ENCODE peak calls at places on chromosomes 1 and 21, in eight cellular contexts. M is AG20443, Q is T-helper 1 cell, K is amniotic stem cell, G is GM13977, J is stomach, L is HL-60, S is NCI-H774. C is an unnamed sample.

GRCh38 chr1:238606896-238607295 is 716.2 kb upstream of the ZP4 start:
- DNase-seq in K (peak), M (no peak), L (peak), J (no peak), S (no peak), Q (no peak), G (no peak), C (no peak)

GRCh38 chr1:920008-920407 is 3.7 kb upstream of the SAMD11 start:
- DNase-seq in M (no peak), K (no peak), J (no peak), L (no peak), G (no peak), Q (no peak), S (no peak), C (no peak)

GRCh38 chr21:25569711-25570110 is 37.6 kb downstream of the MRPL39 start:
- DNase-seq in S (no peak), L (no peak), Q (no peak), G (no peak), J (no peak), K (no peak), M (no peak), C (no peak)

GRCh38 chr1:235160965-235161684 is at the start of gene RBM34:
- DNase-seq in G (peak), M (peak), S (peak), K (peak), L (peak), J (peak), Q (peak), C (peak)

GRCh38 chr1:32431736-32432400 is 33.0 kb upstream of the ZBTB8B start:
- DNase-seq in M (no peak), S (no peak), L (no peak), K (no peak), J (no peak), G (peak), Q (no peak), C (no peak)

GRCh38 chr1:206941766-206942418 is 4.4 kb downstream of the PIGR start:
- DNase-seq in K (no peak), S (no peak), L (no peak), Q (no peak), J (peak), G (no peak), M (no peak), C (no peak)

GRCh38 chr21:46097826-46098286 is at the start of gene COL6A2:
- DNase-seq in L (no peak), M (peak), S (no peak), G (peak), J (peak), Q (peak), K (peak), C (peak)

GRCh38 chr1:47479664-47480063 is 41.8 kb downstream of the FOXD2 start:
- DNase-seq in M (no peak), J (no peak), S (no peak), Q (no peak), G (no peak), L (no peak), K (no peak), C (no peak)

GRCh38 chr1:64087768-64088167 is 115.7 kb upstream of the UBE2U start:
- DNase-seq in M (peak), S (no peak), Q (no peak), J (no peak), K (peak), L (no peak), G (no peak), C (no peak)

GRCh38 chr1:224510880-224511645 is 76.5 kb upstream of the WDR26 start:
- DNase-seq in S (no peak), M (peak), Q (peak), G (no peak), K (no peak), J (no peak), L (no peak), C (no peak)

GRCh38 chr1:201557572-201557958 is 18.6 kb downstream of the NAV1 start:
- DNase-seq in M (no peak), Q (no peak), L (no peak), J (no peak), K (no peak), S (no peak), G (no peak), C (no peak)

GRCh38 chr1:190679032-190679431 is 201.4 kb upstream of the BRINP3 start:
- DNase-seq in J (no peak), K (no peak), M (no peak), Q (no peak), G (no peak), L (no peak), S (no peak), C (no peak)